ENCODE peak calls at places on chromosome 9, in ten cellular contexts. R is activated B cell treated with CpG ODN at 0.5 μM for 24 hours, S is WTC11, I is brain microvascular endothelial cell, B is fibroblast of mammary gland, L is GM10248, Q is upper lobe of right lung, W is MM.1S, K is cardiac muscle cell, X is Peyer's patch. N is an unnamed sample.

GRCh38 chr9:4362281-4362680 is 62.4 kb upstream of the GLIS3 start:
- DNase-seq in R (no peak), S (no peak), I (no peak), B (peak), L (no peak), Q (no peak), W (no peak), K (no peak), X (no peak), N (no peak)

GRCh38 chr9:114678130-114678529 is 3.9 kb downstream of the TEX48 start:
- DNase-seq in R (no peak), S (no peak), I (no peak), B (no peak), L (no peak), Q (no peak), W (no peak), K (no peak), X (no peak), N (no peak)

GRCh38 chr9:100167176-100167575 is 68.1 kb downstream of the INVS start:
- DNase-seq in R (no peak), S (no peak), I (peak), B (peak), L (no peak), Q (no peak), W (no peak), K (no peak), X (no peak), N (no peak)

GRCh38 chr9:110048473-110048975 is 159.4 kb downstream of the C9orf152 start:
- DNase-seq in R (peak), S (peak), I (peak), B (peak), L (peak), Q (peak), W (peak), K (peak), X (peak), N (peak)

GRCh38 chr9:89522261-89522978 is 24.5 kb upstream of the SEMA4D start:
- DNase-seq in R (peak), S (no peak), I (no peak), B (no peak), L (peak), Q (no peak), W (peak), K (no peak), X (no peak), N (peak)

GRCh38 chr9:35070823-35071813 is 1.3 kb downstream of the VCP start:
- DNase-seq in R (no peak), S (no peak), I (peak), B (peak), L (no peak), Q (no peak), W (peak), K (no peak), X (no peak), N (no peak)

GRCh38 chr9:117718701-117719100 is 14.5 kb downstream of the TLR4 start:
- DNase-seq in R (no peak), S (no peak), I (no peak), B (peak), L (no peak), Q (no peak), W (no peak), K (no peak), X (no peak), N (no peak)

GRCh38 chr9:111094433-111095421 is 56.5 kb upstream of the LPAR1 start:
- DNase-seq in R (no peak), S (no peak), I (peak), B (peak), L (no peak), Q (no peak), W (no peak), K (no peak), X (no peak), N (no peak)

DNA sequence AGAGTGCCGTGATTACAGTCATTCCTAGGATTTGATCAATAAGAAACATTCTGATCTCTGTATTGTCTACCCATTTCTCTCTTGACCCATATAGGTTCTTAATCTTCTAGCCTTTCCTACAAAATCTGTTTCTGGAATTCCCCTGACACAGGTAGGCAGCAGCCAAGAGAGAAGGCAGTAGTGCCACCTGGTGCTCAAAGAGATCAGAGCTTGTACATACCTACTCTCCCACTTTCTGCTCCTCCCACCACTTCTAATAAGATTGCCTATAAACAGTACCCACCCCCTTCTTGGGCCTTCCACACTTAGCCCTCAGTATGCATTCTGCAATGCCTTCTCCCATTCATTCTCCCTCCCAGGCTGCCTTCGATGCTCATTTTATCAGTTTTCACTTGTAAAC is 117.4 kb upstream of the RORB start:
- DNase-seq in R (no peak), S (peak), I (no peak), B (peak), L (no peak), Q (no peak), W (peak), K (peak), X (no peak), N (no peak)
- TF ChIP-seq CTCF in R (no peak), S (peak), I (peak), B (peak), L (peak), Q (peak), W (peak), K (no peak), X (no peak), N (peak)

DNA sequence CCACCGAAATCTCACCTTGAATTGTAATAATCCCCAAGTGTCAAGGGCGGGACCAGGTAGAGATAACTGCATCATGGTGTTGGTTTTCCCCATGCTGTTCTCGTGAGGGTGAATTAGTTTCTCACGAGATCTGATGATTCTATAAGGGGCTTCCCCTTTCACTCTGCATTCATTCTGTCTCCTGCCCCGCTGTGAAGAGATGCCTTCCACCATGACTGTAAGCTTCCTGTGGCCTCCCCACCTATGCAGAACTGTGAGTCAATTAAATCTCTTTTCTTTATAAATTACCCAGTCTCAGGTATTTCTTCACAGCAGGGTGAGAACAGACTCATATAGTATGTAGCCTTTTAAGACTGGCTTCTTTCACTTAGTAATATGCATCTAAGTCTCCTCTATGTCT is 128.1 kb upstream of the NR5A1 start:
- DNase-seq in R (no peak), S (no peak), I (no peak), B (no peak), L (no peak), Q (no peak), W (no peak), K (no peak), X (no peak), N (no peak)
- TF ChIP-seq CTCF in R (no peak), S (no peak), I (no peak), B (no peak), L (no peak), Q (no peak), W (no peak), K (no peak), X (no peak), N (no peak)

GRCh38 chr9:68522126-68522525 is 18.6 kb downstream of the TMEM252 start:
- DNase-seq in R (no peak), S (no peak), I (no peak), B (no peak), L (no peak), Q (no peak), W (no peak), K (no peak), X (no peak), N (no peak)
- TF ChIP-seq CTCF in R (no peak), S (no peak), I (no peak), B (no peak), L (no peak), Q (no peak), W (no peak), K (no peak), X (no peak), N (no peak)

GRCh38 chr9:81687521-81688261 is 1.7 kb downstream of the TLE1 start:
- DNase-seq in R (peak), S (peak), I (no peak), B (no peak), L (peak), Q (peak), W (no peak), K (peak), X (peak), N (peak)

GRCh38 chr9:81685763-81686613 is 3.4 kb downstream of the TLE1 start:
- DNase-seq in R (no peak), S (no peak), I (peak), B (peak), L (no peak), Q (no peak), W (no peak), K (no peak), X (no peak), N (no peak)

GRCh38 chr9:81686614-81687520 is 2.5 kb downstream of the TLE1 start:
- DNase-seq in R (peak), S (peak), I (peak), B (peak), L (peak), Q (peak), W (peak), K (peak), X (peak), N (peak)

GRCh38 chr9:81690251-81690851 is 1.0 kb upstream of the TLE1 start:
- DNase-seq in R (no peak), S (peak), I (no peak), B (peak), L (no peak), Q (peak), W (peak), K (no peak), X (peak), N (peak)

GRCh38 chr9:81689343-81690175 is at the start of gene TLE1:
- DNase-seq in R (peak), S (peak), I (peak), B (peak), L (peak), Q (peak), W (peak), K (peak), X (peak), N (peak)
- TF ChIP-seq CTCF in R (no peak), S (no peak), I (no peak), B (no peak), L (no peak), Q (no peak), W (no peak), K (no peak), X (no peak), N (no peak)

DNA sequence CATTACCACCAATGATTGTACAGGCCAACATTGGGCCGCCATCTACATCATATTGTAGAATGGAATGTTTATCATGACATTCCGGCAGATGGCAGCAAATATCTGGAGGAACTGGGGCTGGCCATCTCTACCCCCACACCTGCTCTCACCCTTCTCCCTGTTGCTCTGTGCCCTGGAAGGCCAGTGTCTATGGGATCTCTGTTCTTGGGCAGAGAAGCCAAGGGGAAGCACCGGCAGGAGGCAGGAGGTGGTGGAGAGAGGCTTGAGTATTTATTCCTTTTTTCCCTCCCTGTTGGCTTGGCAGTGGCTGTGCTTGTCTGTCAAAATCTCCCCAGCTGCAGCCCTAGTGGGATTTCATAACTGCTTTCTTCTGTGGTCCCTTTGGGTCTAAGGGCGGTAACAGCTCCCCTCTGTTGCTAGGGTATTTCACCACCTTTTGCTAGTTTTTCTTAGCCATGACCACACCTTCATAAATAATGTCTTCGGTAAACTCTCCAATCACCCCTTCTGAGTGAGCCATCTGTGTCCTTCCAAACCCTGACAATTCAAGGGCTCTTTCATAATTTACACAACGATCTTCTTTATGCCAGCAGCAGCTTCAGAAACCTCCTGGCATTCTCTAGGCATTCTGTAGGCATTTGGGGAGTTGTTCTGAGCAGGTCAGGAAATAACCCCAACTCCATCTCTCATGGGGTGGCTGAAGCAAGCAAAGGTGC is 225.8 kb downstream of the MELK start:
- DNase-seq in R (no peak), S (no peak), I (no peak), B (no peak), L (no peak), Q (no peak), W (no peak), K (peak), X (no peak), N (no peak)
- TF ChIP-seq CTCF in R (no peak), S (no peak), I (no peak), B (no peak), L (no peak), Q (no peak), W (peak), K (peak), X (no peak), N (no peak)

GRCh38 chr9:28770827-28771226 is 1197.5 kb upstream of the C9orf72 start:
- DNase-seq in R (no peak), S (no peak), I (no peak), B (no peak), L (no peak), Q (no peak), W (no peak), K (no peak), X (no peak), N (no peak)

GRCh38 chr9:28770226-28770625 is 1196.9 kb upstream of the C9orf72 start:
- DNase-seq in R (no peak), S (no peak), I (no peak), B (no peak), L (no peak), Q (no peak), W (peak), K (no peak), X (no peak), N (no peak)

GRCh38 chr9:28779240-28779639 is 1206.0 kb upstream of the C9orf72 start:
- DNase-seq in R (no peak), S (no peak), I (no peak), B (peak), L (no peak), Q (no peak), W (no peak), K (no peak), X (no peak), N (no peak)

DNA sequence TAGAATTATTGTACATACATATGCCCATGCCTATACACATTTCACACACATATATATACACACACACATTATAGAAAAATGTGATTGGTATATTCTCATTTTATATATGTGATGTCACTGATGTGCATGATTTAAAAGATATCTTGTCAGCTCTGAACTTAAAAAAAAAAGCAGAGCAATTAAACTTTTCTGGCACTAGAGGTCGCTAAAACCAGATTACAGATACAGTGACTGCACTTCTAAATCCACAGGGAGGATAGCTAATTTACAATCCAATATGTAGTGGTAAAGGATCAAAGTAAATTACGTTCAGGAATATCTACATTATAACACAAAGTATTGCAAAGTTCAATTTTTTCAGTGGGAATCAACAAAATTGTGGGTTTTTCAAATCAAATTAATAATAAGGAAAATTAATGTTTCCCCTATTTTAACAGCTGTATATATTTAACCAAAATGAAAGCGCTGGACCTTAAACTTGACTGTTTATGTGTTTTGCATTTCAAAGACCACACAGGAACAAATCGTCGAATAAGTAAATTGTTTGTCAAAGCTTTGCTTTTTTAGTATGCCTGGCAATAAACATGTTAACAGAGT is 1201.2 kb upstream of the C9orf72 start:
- DNase-seq in R (no peak), S (no peak), I (no peak), B (peak), L (peak), Q (no peak), W (peak), K (peak), X (no peak), N (no peak)
- TF ChIP-seq CTCF in R (no peak), S (peak), I (peak), B (peak), L (peak), Q (peak), W (peak), K (peak), X (no peak), N (peak)

GRCh38 chr9:121642758-121643157 is 8.7 kb upstream of the DAB2IP start:
- DNase-seq in R (no peak), S (no peak), I (no peak), B (no peak), L (no peak), Q (no peak), W (no peak), K (no peak), X (no peak), N (no peak)
- TF ChIP-seq CTCF in R (no peak), S (no peak), I (no peak), B (no peak), L (no peak), Q (no peak), W (no peak), K (no peak), X (no peak), N (no peak)

N was measured in natural killer cell.